ENCODE peak calls at places on chromosome 1, in seven cellular contexts. Y is activated naive CD8-positive, alpha-beta T cell treated with anti-CD3 and anti-CD28 coated beads for 36 hours; S is ACHN; N is stimulated activated CD4-positive, alpha-beta T cell treated with anti-CD3 and anti-CD28 coated beads, Interleukin-4, amount 100 ng/mL, for 24 hours; L is DMS153; Z is DND-41; J is WTC11. U is an unnamed sample.

GRCh38 chr1:912740-913301 is 10.9 kb upstream of the SAMD11 start:
- DNase-seq in Y (no peak), S (peak), N (no peak), L (no peak), Z (peak), J (peak), U (peak)

GRCh38 chr1:247905181-247905580 is 9.8 kb downstream of the OR2W3 start:
- DNase-seq in Y (no peak), S (no peak), N (no peak), L (no peak), Z (no peak), J (no peak), U (no peak)

GRCh38 chr1:193538004-193538355 is 351.6 kb upstream of the B3GALT2 start:
- DNase-seq in Y (no peak), S (no peak), N (no peak), L (no peak), Z (no peak), J (no peak), U (peak)

GRCh38 chr1:224177356-224177999 is 5.6 kb upstream of the DEGS1 start:
- DNase-seq in Y (no peak), S (no peak), N (no peak), L (no peak), Z (no peak), J (no peak), U (no peak)

GRCh38 chr1:99397029-99397428 is 132.7 kb downstream of the PLPPR4 start:
- DNase-seq in Y (no peak), S (no peak), N (no peak), L (no peak), Z (no peak), J (no peak), U (no peak)

GRCh38 chr1:84525738-84526137 is 19.4 kb upstream of the GNG5 start:
- DNase-seq in Y (no peak), S (no peak), N (no peak), L (no peak), Z (no peak), J (no peak), U (no peak)

GRCh38 chr1:120178799-120179419 is 2.6 kb upstream of the SEC22B start:
- DNase-seq in Y (no peak), S (no peak), N (no peak), L (no peak), Z (no peak), J (no peak), U (no peak)

GRCh38 chr1:82284213-82284612 is 483.5 kb downstream of the ADGRL2 start:
- DNase-seq in Y (no peak), S (no peak), N (no peak), L (no peak), Z (no peak), J (no peak), U (peak)

GRCh38 chr1:102097451-102097850 is 100.7 kb upstream of the OLFM3 start:
- DNase-seq in Y (no peak), S (no peak), N (no peak), L (no peak), Z (no peak), J (no peak), U (peak)

GRCh38 chr1:211135342-211135950 is 1.5 kb upstream of the KCNH1 start:
- DNase-seq in Y (no peak), S (peak), N (no peak), L (peak), Z (no peak), J (no peak), U (peak)

GRCh38 chr1:241972703-241973375 is 15.3 kb downstream of the BECN2 start:
- DNase-seq in Y (no peak), S (peak), N (no peak), L (no peak), Z (no peak), J (peak), U (no peak)

GRCh38 chr1:245541389-245541788 is 386.6 kb downstream of the KIF26B start:
- DNase-seq in Y (no peak), S (no peak), N (no peak), L (no peak), Z (no peak), J (no peak), U (no peak)

GRCh38 chr1:100445565-100445964 is 92.4 kb upstream of the GPR88 start:
- DNase-seq in Y (no peak), S (no peak), N (no peak), L (no peak), Z (no peak), J (no peak), U (no peak)

GRCh38 chr1:66576645-66577044 is 42.7 kb downstream of the SGIP1 start:
- DNase-seq in Y (no peak), S (no peak), N (no peak), L (peak), Z (no peak), J (no peak), U (peak)

GRCh38 chr1:208501542-208501941 is 257.4 kb upstream of the PLXNA2 start:
- DNase-seq in Y (no peak), S (no peak), N (no peak), L (no peak), Z (no peak), J (no peak), U (no peak)

GRCh38 chr1:68470388-68470970 is 20.7 kb upstream of the RPE65 start:
- DNase-seq in Y (no peak), S (peak), N (no peak), L (no peak), Z (no peak), J (no peak), U (peak)

U was measured in epithelial cell of esophagus.